ENCODE peak calls at places on chromosome 3, in seven cellular contexts. W is CD4-positive, CD25-positive, alpha-beta regulatory T cell; H is body of pancreas; Z is cardiac fibroblast; E is stimulated activated CD4-positive, alpha-beta T cell treated with anti-CD3 and anti-CD28 coated beads, Interleukin-1b, Interleukin-23, amount 100 ng/mL, for 48 hours; D is stimulated activated naive B cell treated with anti-CD40 and anti-IgM and Interleukin-4, amounts not matched to agents 10 μg/mL and 1 μg/mL and 100 μg/mL, for 72 hours; G is T-helper 9 cell. C is an unnamed sample.

GRCh38 chr3:170905862-170906261 is 2.6 kb downstream of the EIF5A2 start:
- DNase-seq in W (peak; percentile 9), G (no peak), E (no peak), D (no peak), H (no peak), Z (no peak), C (no peak)

GRCh38 chr3:25045291-25045690 is 382.8 kb upstream of the RARB start:
- DNase-seq in E (no peak), G (no peak), D (no peak), H (no peak), W (no peak), Z (no peak), C (no peak)

GRCh38 chr3:186092360-186093070 is 16.4 kb downstream of the ETV5 start:
- DNase-seq in E (no peak), D (no peak), G (no peak), Z (no peak), W (no peak), H (no peak), C (no peak)

GRCh38 chr3:31862861-31863260 is 118.2 kb downstream of the OSBPL10 start:
- DNase-seq in D (no peak), E (no peak), G (no peak), Z (peak; percentile 60), H (no peak), W (no peak), C (no peak)

GRCh38 chr3:76869726-76870414 is 170.0 kb upstream of the ROBO2 start:
- DNase-seq in Z (no peak), G (no peak), E (no peak), W (no peak), H (no peak), D (no peak), C (no peak)

GRCh38 chr3:183161552-183162345 is 785 bp downstream of the LAMP3 start:
- DNase-seq in D (peak; percentile 77), E (no peak), Z (no peak), W (peak; percentile 53), G (no peak), H (no peak), C (no peak)

GRCh38 chr3:114623420-114624046 is 329.7 kb downstream of the TIGIT start:
- DNase-seq in G (no peak), Z (peak; percentile 38), H (no peak), W (no peak), E (no peak), D (peak; percentile 8), C (no peak)

GRCh38 chr3:191158800-191159199 is 40.2 kb upstream of the OSTN start:
- DNase-seq in E (no peak), D (no peak), W (no peak), G (no peak), Z (no peak), H (no peak), C (no peak)

GRCh38 chr3:23324745-23325144 is 121.6 kb downstream of the UBE2E2 start:
- DNase-seq in E (no peak), H (no peak), D (no peak), W (peak; percentile 52), Z (peak; percentile 63), G (no peak), C (no peak)

GRCh38 chr3:110069641-110070538 is 732.5 kb upstream of the DPPA4 start:
- DNase-seq in D (no peak), E (no peak), H (no peak), W (no peak), G (no peak), Z (peak; percentile 60), C (no peak)

GRCh38 chr3:106071306-106071705 is 202.5 kb upstream of the CBLB start:
- DNase-seq in G (no peak), H (no peak), D (no peak), W (no peak), E (no peak), Z (no peak), C (no peak)

GRCh38 chr3:3295586-3295985 is 116.1 kb upstream of the CRBN start:
- DNase-seq in D (no peak), W (no peak), Z (no peak), H (no peak), G (no peak), E (no peak), C (no peak)

GRCh38 chr3:45060165-45060897 is 34.2 kb downstream of the CLEC3B start:
- DNase-seq in E (no peak), W (no peak), G (no peak), D (no peak), H (no peak), Z (no peak), C (no peak)

GRCh38 chr3:20256144-20256543 is 70.1 kb upstream of the SGO1 start:
- DNase-seq in E (no peak), D (no peak), G (no peak), Z (peak; percentile 15), H (no peak), W (no peak), C (no peak)